ENCODE peak calls at places on chromosomes 7 and 10, in five cellular contexts. One of them, this sample, is unnamed.

GRCh38 chr7:13007331-13007730 is 319.9 kb downstream of the ARL4A start:
- DNase-seq in ELF-1: no peak
- DNase-seq in HL-60: no peak
- DNase-seq in AG08396: no peak
- DNase-seq in body of pancreas: no peak
- DNase-seq in this sample: no peak

GRCh38 chr7:122626785-122627184 is 72.1 kb downstream of the RNF133 start:
- DNase-seq in HL-60: no peak
- DNase-seq in AG08396: no peak
- DNase-seq in ELF-1: no peak
- DNase-seq in body of pancreas: no peak
- DNase-seq in this sample: no peak

GRCh38 chr10:69801434-69802315 is at the start of gene COL13A1:
- DNase-seq in AG08396: peak; percentile 82
- DNase-seq in HL-60: no peak
- DNase-seq in body of pancreas: peak; percentile 22
- DNase-seq in ELF-1: peak; percentile 93
- DNase-seq in this sample: peak; percentile 89

GRCh38 chr7:23383225-23383624 is 84.1 kb downstream of the MALSU1 start:
- DNase-seq in AG08396: no peak
- DNase-seq in body of pancreas: no peak
- DNase-seq in ELF-1: no peak
- DNase-seq in HL-60: no peak
- DNase-seq in this sample: no peak

GRCh38 chr10:30645340-30645827 is 15.8 kb upstream of the LYZL2 start:
- DNase-seq in ELF-1: peak; percentile 77
- DNase-seq in AG08396: peak; percentile 22
- DNase-seq in HL-60: no peak
- DNase-seq in body of pancreas: no peak
- DNase-seq in this sample: peak; percentile 28

GRCh38 chr10:66654861-66655260 is 271.0 kb upstream of the LRRTM3 start:
- DNase-seq in AG08396: no peak
- DNase-seq in HL-60: no peak
- DNase-seq in ELF-1: no peak
- DNase-seq in body of pancreas: no peak
- DNase-seq in this sample: no peak

GRCh38 chr7:151598045-151598444 is 78.3 kb upstream of the RHEB start:
- DNase-seq in ELF-1: no peak
- DNase-seq in HL-60: no peak
- DNase-seq in AG08396: peak; percentile 77
- DNase-seq in body of pancreas: no peak
- DNase-seq in this sample: peak; percentile 87

GRCh38 chr10:1544929-1545328 is 192.4 kb downstream of the ADARB2 start:
- DNase-seq in ELF-1: no peak
- DNase-seq in AG08396: no peak
- DNase-seq in body of pancreas: no peak
- DNase-seq in HL-60: no peak
- DNase-seq in this sample: no peak

GRCh38 chr10:120172371-120172770 is 279.8 kb downstream of the SEC23IP start:
- DNase-seq in ELF-1: peak; percentile 50
- DNase-seq in HL-60: no peak
- DNase-seq in AG08396: no peak
- DNase-seq in body of pancreas: no peak
- DNase-seq in this sample: no peak

GRCh38 chr10:13612654-13613373 is 26.0 kb downstream of the PRPF18 start:
- DNase-seq in HL-60: no peak
- DNase-seq in AG08396: no peak
- DNase-seq in ELF-1: no peak
- DNase-seq in body of pancreas: no peak
- DNase-seq in this sample: no peak

GRCh38 chr7:94300176-94300835 is 94.4 kb upstream of the COL1A2 start:
- DNase-seq in ELF-1: no peak
- DNase-seq in body of pancreas: no peak
- DNase-seq in HL-60: no peak
- DNase-seq in AG08396: no peak
- DNase-seq in this sample: no peak

GRCh38 chr7:43076189-43076605 is 36.2 kb upstream of the HECW1 start:
- DNase-seq in HL-60: no peak
- DNase-seq in AG08396: no peak
- DNase-seq in body of pancreas: no peak
- DNase-seq in ELF-1: peak; percentile 60
- DNase-seq in this sample: no peak

GRCh38 chr7:1934756-1935155 is 264.7 kb downstream of the ELFN1 start:
- DNase-seq in AG08396: no peak
- DNase-seq in body of pancreas: no peak
- DNase-seq in HL-60: no peak
- DNase-seq in ELF-1: no peak
- DNase-seq in this sample: no peak

GRCh38 chr7:1490837-1491236 is 13.4 kb downstream of the INTS1 start:
- DNase-seq in HL-60: no peak
- DNase-seq in ELF-1: no peak
- DNase-seq in AG08396: no peak
- DNase-seq in body of pancreas: no peak
- DNase-seq in this sample: no peak

GRCh38 chr10:61970182-61971015 is 68.9 kb downstream of the ARID5B start:
- DNase-seq in ELF-1: no peak
- DNase-seq in AG08396: no peak
- DNase-seq in body of pancreas: no peak
- DNase-seq in HL-60: no peak
- DNase-seq in this sample: no peak

GRCh38 chr7:99497771-99498545 is 2.1 kb downstream of the ZNF394 start:
- DNase-seq in ELF-1: no peak
- DNase-seq in HL-60: no peak
- DNase-seq in AG08396: no peak
- DNase-seq in body of pancreas: no peak
- DNase-seq in this sample: no peak

GRCh38 chr10:92290076-92290836 is 622 bp downstream of the CPEB3 start:
- DNase-seq in AG08396: peak; percentile 43
- DNase-seq in ELF-1: peak; percentile 56
- DNase-seq in HL-60: peak; percentile 27
- DNase-seq in body of pancreas: peak; percentile 61
- DNase-seq in this sample: peak; percentile 45

GRCh38 chr7:1698221-1698620 is 28.1 kb downstream of the ELFN1 start:
- DNase-seq in ELF-1: peak; percentile 1
- DNase-seq in HL-60: no peak
- DNase-seq in body of pancreas: no peak
- DNase-seq in AG08396: no peak
- DNase-seq in this sample: no peak

This sample was measured in GM03348.